ENCODE peak calls at places on chromosomes 13 and 19, in seven cellular contexts. S, V, O, U, M, B and E are unnamed samples. For H3K4me1, the result is how much of the 10 kb centered on the place peaks cover.

GRCh38 chr19:51407631-51408131 is 9.8 kb downstream of the SIGLEC10 start:
- DNase-seq in S (peak), V (peak), O (no peak), U (peak), M (no peak), B (no peak), E (no peak)

GRCh38 chr19:52936151-52936957 is 13.1 kb upstream of the ZNF888 start:
- DNase-seq in S (no peak), V (peak), O (no peak), U (no peak), M (no peak), B (no peak), E (no peak)

GRCh38 chr19:2315818-2316353 is 7.9 kb upstream of the LINGO3 start:
- DNase-seq in S (no peak), V (peak), O (peak), U (peak), M (peak), B (no peak), E (no peak)

GRCh38 chr13:46181799-46182490 is at the start of gene LCP1:
- DNase-seq in S (peak), V (peak), O (no peak), U (peak), M (no peak), B (peak), E (peak)

GRCh38 chr19:48400018-48400742 is 6.7 kb downstream of the GRIN2D start:
- DNase-seq in S (peak), V (peak), O (peak), U (peak), M (peak), B (no peak), E (peak)

GRCh38 chr13:93709511-93710244 is 483.1 kb downstream of the GPC6 start:
- DNase-seq in S (no peak), V (no peak), O (no peak), U (no peak), M (no peak), B (no peak), E (no peak)

GRCh38 chr13:64855506-64855905 is 2374.6 kb downstream of the PCDH9 start:
- DNase-seq in S (no peak), V (no peak), O (no peak), U (no peak), M (no peak), B (no peak), E (no peak)

GRCh38 chr19:17357724-17358123 is 19.4 kb downstream of the PLVAP start:
- DNase-seq in S (no peak), V (no peak), O (no peak), U (no peak), M (no peak), B (no peak), E (no peak)

GRCh38 chr19:11921852-11922495 is 2.9 kb upstream of the ZNF700 start:
- DNase-seq in S (no peak), V (no peak), O (no peak), U (no peak), M (no peak), B (no peak), E (no peak)

GRCh38 chr13:66612983-66613382 is 617.2 kb downstream of the PCDH9 start:
- DNase-seq in S (no peak), V (no peak), O (no peak), U (peak), M (no peak), B (no peak), E (no peak)

GRCh38 chr13:38735655-38736440 is 49.0 kb downstream of the FREM2 start:
- DNase-seq in S (no peak), V (no peak), O (no peak), U (no peak), M (no peak), B (no peak), E (no peak)

GRCh38 chr19:38071647-38072046 is 152.4 kb downstream of the DPF1 start:
- DNase-seq in S (no peak), V (no peak), O (no peak), U (no peak), M (no peak), B (no peak), E (no peak)

GRCh38 chr13:43122706-43123268 is 99.4 kb downstream of the DNAJC15 start:
- DNase-seq in S (no peak), V (no peak), O (no peak), U (no peak), M (no peak), B (no peak), E (no peak)

GRCh38 chr19:47152632-47153031 is 22.0 kb downstream of the SAE1 start:
- DNase-seq in S (peak), V (no peak), O (no peak), U (no peak), M (no peak), B (no peak), E (peak)

GRCh38 chr19:49339364-49340068 is 4.3 kb downstream of the CD37 start:
- DNase-seq in S (peak), V (peak), O (peak), U (peak), M (peak), B (no peak), E (peak)

GRCh38 chr13:81293594-81294164 is 952.8 kb upstream of the SPRY2 start:
- DNase-seq in S (no peak), V (no peak), O (no peak), U (peak), M (no peak), B (no peak), E (no peak)

GRCh38 chr13:75415720-75416119 is 66.2 kb downstream of the TBC1D4 start:
- DNase-seq in S (peak), V (no peak), O (no peak), U (no peak), M (no peak), B (no peak), E (peak)

GRCh38 chr13:23778007-23778687 is 111.1 kb downstream of the MIPEP start:
- DNase-seq in S (no peak), V (no peak), O (no peak), U (no peak), M (no peak), B (no peak), E (no peak)

GRCh38 chr13:19305434-19305833 is 123.8 kb upstream of the TUBA3C start:
- DNase-seq in S (no peak), V (no peak), O (no peak), U (no peak), M (no peak), B (no peak), E (no peak)

DNA sequence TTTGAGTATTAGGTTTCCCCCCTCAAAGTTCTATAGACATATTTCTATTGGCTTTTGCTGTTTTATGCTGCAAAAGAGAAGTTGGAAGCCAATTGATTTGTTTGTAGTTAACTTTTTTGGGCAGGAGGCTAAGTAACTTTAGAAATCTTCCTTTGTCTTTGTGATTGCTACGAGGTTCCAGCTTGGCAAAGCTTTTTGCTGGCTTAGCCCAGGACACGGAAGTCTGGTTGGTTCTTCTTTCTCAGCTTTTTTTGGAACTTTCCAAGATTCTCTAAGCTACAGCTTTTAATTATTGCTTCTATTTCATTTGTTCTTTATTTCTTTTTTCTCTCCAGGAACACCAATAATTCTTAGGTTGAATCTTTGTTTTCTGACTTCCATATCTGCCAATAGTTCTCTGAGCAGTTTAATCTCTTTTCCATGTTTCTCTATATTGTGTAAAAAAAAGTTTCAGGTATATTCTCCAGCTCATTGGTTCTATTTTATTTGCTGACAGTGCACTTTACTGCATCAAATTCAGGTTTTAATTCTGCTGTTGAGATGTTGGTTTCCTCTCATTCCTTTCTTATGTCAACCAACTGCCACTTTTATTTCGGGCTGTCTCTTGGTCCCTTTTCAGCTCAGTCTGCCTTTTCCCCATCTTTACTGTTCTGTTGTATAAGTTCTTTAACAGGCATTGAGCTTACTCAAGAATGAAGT is 27.8 kb downstream of the MBNL2 start:
- DNase-seq in S (no peak), V (no peak), O (no peak), U (no peak), M (no peak), B (no peak), E (no peak)
- H3K4me1 ChIP-seq in S (under half), V (under half), O (under half), U (under half), M (half or more), B (under half), E (under half)

DNA sequence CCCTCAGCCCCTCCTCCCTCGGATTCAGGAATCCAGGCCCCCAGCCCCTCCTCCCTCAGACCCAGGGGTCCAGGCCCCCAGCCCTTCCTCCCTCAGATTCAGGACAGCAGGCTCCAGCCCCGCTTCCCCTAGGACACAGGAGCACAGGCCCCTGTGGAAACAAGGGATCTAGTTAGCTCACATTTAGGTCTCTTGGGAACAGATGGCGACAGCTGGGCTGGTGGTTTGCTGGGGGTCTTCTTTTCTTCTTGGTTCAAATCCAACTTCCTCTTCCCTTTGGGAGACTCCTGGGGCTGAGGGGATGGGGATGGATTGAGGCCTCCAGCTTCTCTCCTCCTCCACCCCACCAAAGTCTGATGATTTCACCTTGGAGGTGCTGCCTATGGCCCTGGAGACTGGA is 19.6 kb downstream of the ZNF575 start:
- DNase-seq in S (no peak), V (no peak), O (no peak), U (no peak), M (no peak), B (no peak), E (no peak)
- H3K27ac ChIP-seq in S (no peak), V (no peak), O (no peak), U (no peak), M (no peak), B (no peak), E (no peak)

GRCh38 chr19:577439-578392 is 5.3 kb downstream of the BSG start:
- DNase-seq in S (no peak), V (no peak), O (no peak), U (peak), M (peak), B (no peak), E (no peak)
- TF ChIP-seq CTCF in S (no peak), V (no peak), O (no peak), U (peak), M (no peak), B (no peak), E (no peak)

DNA sequence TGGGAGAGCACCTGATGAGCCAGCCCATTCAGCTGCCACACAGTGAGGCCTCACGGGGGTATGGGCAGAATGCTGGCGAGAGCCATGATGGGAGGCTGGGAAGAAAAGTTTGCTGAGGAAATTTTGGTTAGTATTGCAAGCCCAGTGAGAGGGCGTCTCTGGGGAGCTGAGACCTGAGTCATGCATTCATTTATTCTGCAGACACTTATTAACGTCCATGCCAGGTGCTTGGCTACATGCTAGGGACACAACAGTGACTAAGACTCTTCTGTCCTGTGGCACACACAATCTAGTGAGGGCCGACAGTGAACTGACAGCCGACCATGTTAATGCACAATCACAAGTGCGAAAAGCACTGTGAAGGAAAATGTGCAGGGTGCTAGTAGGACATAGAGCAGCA is 27.2 kb downstream of the WDR62 start:
- DNase-seq in S (no peak), V (no peak), O (no peak), U (no peak), M (no peak), B (no peak), E (no peak)
- H3K4me1 ChIP-seq in S (under half), V (under half), O (under half), U (under half), M (under half), B (under half), E (under half)

GRCh38 chr19:18558202-18558555 is 509 bp downstream of the KXD1 start:
- DNase-seq in S (no peak), V (no peak), O (no peak), U (no peak), M (no peak), B (no peak), E (no peak)
- H3K27ac ChIP-seq in S (peak), V (peak), O (peak), U (peak), M (peak), B (peak), E (peak)

GRCh38 chr13:29418026-29418425 is 177.5 kb downstream of the SLC7A1 start:
- DNase-seq in S (no peak), V (no peak), O (no peak), U (peak), M (no peak), B (no peak), E (no peak)
- TF ChIP-seq CTCF in S (peak), V (no peak), O (no peak), U (peak), M (no peak), B (no peak), E (peak)

GRCh38 chr13:73938375-73939070 is 195.7 kb downstream of the KLF12 start:
- DNase-seq in S (peak), V (no peak), O (no peak), U (no peak), M (no peak), B (no peak), E (peak)

GRCh38 chr13:73939603-73940002 is 194.6 kb downstream of the KLF12 start:
- DNase-seq in S (no peak), V (no peak), O (no peak), U (no peak), M (no peak), B (no peak), E (no peak)

GRCh38 chr13:73940098-73940497 is 194.1 kb downstream of the KLF12 start:
- DNase-seq in S (no peak), V (no peak), O (no peak), U (no peak), M (peak), B (no peak), E (no peak)

GRCh38 chr13:73937420-73937819 is 196.8 kb downstream of the KLF12 start:
- DNase-seq in S (no peak), V (no peak), O (no peak), U (no peak), M (no peak), B (no peak), E (no peak)

DNA sequence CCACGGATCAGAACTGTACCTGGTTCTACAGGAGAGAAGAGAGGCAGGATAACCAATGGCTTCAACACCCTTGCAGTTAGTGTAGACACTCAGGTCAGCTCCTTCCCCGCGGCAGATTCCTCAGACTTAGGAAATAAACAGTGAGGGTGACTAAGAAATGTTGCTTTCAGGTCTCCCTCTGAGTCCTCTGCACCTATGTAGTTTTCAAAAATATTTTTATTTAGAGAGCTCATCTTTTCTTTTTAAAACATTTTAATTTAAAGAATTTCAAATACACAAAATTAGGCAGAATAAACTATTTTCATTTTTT is 195.2 kb downstream of the KLF12 start:
- DNase-seq in S (no peak), V (no peak), O (no peak), U (no peak), M (no peak), B (no peak), E (no peak)
- H3K4me1 ChIP-seq in S (under half), V (under half), O (under half), U (under half), M (under half), B (under half), E (under half)

DNA sequence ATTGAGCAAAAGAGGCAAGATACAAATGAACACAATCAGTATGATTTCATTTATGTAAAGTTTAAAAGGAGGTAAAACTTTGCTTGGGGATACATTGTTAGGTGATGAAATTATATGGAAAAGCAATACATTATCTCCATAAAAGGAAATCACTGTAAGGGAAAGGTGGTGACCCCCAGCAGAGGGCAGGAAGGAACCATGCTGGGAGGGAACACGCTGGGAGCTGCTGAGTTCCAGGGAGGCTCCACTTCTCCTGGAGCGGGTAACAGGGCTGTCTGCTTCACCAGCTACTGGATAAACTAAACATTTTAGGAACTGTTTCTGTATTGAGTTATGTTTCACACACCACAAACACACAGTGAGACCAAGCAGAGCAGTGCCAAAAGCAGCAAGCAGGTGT is 91.2 kb downstream of the KATNAL1 start:
- DNase-seq in S (no peak), V (no peak), O (no peak), U (peak), M (no peak), B (no peak), E (no peak)
- H3K27ac ChIP-seq in S (no peak), V (no peak), O (no peak), U (no peak), M (no peak), B (no peak), E (no peak)

GRCh38 chr19:40741527-40742390 is 8.5 kb downstream of the ACTMAP start:
- DNase-seq in S (peak), V (no peak), O (no peak), U (peak), M (no peak), B (no peak), E (no peak)
- TF ChIP-seq CTCF in S (no peak), V (peak), O (no peak), U (no peak), M (no peak), B (no peak), E (no peak)